ENCODE peak calls at places on chromosomes 6 and 20, in seven cellular contexts. One of them, this sample, is unnamed.
A peak's percentile ranks its signal among the peaks of the same experiment; 100 is the strongest.

GRCh38 chr20:34074101-34074760 is 37.8 kb downstream of the EIF2S2 start:
- DNase-seq in GM12891: no peak
- DNase-seq in K562: no peak
- DNase-seq in HepG2: no peak
- DNase-seq in SK-N-SH: no peak
- DNase-seq in H1: no peak
- DNase-seq in GM12878: no peak
- DNase-seq in this sample: no peak

GRCh38 chr6:28436404-28436803 is 6.9 kb downstream of the ZSCAN23 start:
- DNase-seq in GM12891: no peak
- DNase-seq in K562: no peak
- DNase-seq in HepG2: no peak
- DNase-seq in SK-N-SH: no peak
- DNase-seq in H1: no peak
- DNase-seq in GM12878: no peak
- DNase-seq in this sample: no peak

GRCh38 chr6:35787266-35788218 is 6.7 kb downstream of the CLPSL1 start:
- DNase-seq in GM12891: no peak
- DNase-seq in K562: peak; percentile 18
- DNase-seq in HepG2: peak; percentile 36
- DNase-seq in SK-N-SH: no peak
- DNase-seq in H1: no peak
- DNase-seq in GM12878: no peak
- DNase-seq in this sample: no peak

GRCh38 chr6:106097368-106098231 is 11.5 kb downstream of the PRDM1 start:
- DNase-seq in GM12891: no peak
- DNase-seq in K562: peak; percentile 20
- DNase-seq in HepG2: no peak
- DNase-seq in SK-N-SH: no peak
- DNase-seq in H1: no peak
- DNase-seq in GM12878: peak; percentile 78
- DNase-seq in this sample: no peak

GRCh38 chr6:111256646-111257045 is 169.3 kb downstream of the SLC16A10 start:
- DNase-seq in GM12891: no peak
- DNase-seq in K562: no peak
- DNase-seq in HepG2: peak; percentile 42
- DNase-seq in SK-N-SH: no peak
- DNase-seq in H1: no peak
- DNase-seq in GM12878: no peak
- DNase-seq in this sample: no peak

GRCh38 chr20:45402946-45403345 is 5.1 kb upstream of the DBNDD2 start:
- DNase-seq in GM12891: no peak
- DNase-seq in K562: no peak
- DNase-seq in HepG2: no peak
- DNase-seq in SK-N-SH: no peak
- DNase-seq in H1: no peak
- DNase-seq in GM12878: no peak
- DNase-seq in this sample: no peak

GRCh38 chr6:143164565-143165105 is 103.9 kb downstream of the AIG1 start:
- DNase-seq in GM12891: no peak
- DNase-seq in K562: no peak
- DNase-seq in HepG2: no peak
- DNase-seq in SK-N-SH: no peak
- DNase-seq in H1: no peak
- DNase-seq in GM12878: no peak
- DNase-seq in this sample: no peak

GRCh38 chr20:45345104-45345936 is 2.9 kb downstream of the SDC4 start:
- DNase-seq in GM12891: no peak
- DNase-seq in K562: no peak
- DNase-seq in HepG2: no peak
- DNase-seq in SK-N-SH: no peak
- DNase-seq in H1: no peak
- DNase-seq in GM12878: no peak
- DNase-seq in this sample: no peak

GRCh38 chr6:106369739-106370138 is 9.2 kb downstream of the CRYBG1 start:
- DNase-seq in GM12891: no peak
- DNase-seq in K562: no peak
- DNase-seq in HepG2: no peak
- DNase-seq in SK-N-SH: no peak
- DNase-seq in H1: no peak
- DNase-seq in GM12878: no peak
- DNase-seq in this sample: no peak

GRCh38 chr6:22053385-22053997 is 243.3 kb downstream of the PRL start:
- DNase-seq in GM12891: no peak
- DNase-seq in K562: no peak
- DNase-seq in HepG2: no peak
- DNase-seq in SK-N-SH: no peak
- DNase-seq in H1: no peak
- DNase-seq in GM12878: no peak
- DNase-seq in this sample: no peak

GRCh38 chr6:161828355-161828754 is 554.5 kb upstream of the AGPAT4 start:
- DNase-seq in GM12891: no peak
- DNase-seq in K562: no peak
- DNase-seq in HepG2: no peak
- DNase-seq in SK-N-SH: no peak
- DNase-seq in H1: no peak
- DNase-seq in GM12878: no peak
- DNase-seq in this sample: no peak

GRCh38 chr20:39939241-39939865 is 749.7 kb downstream of the MAFB start:
- DNase-seq in GM12891: no peak
- DNase-seq in K562: no peak
- DNase-seq in HepG2: no peak
- DNase-seq in SK-N-SH: no peak
- DNase-seq in H1: no peak
- DNase-seq in GM12878: no peak
- DNase-seq in this sample: no peak

GRCh38 chr6:167933847-167934246 is 63.6 kb upstream of the KIF25 start:
- DNase-seq in GM12891: no peak
- DNase-seq in K562: no peak
- DNase-seq in HepG2: no peak
- DNase-seq in SK-N-SH: no peak
- DNase-seq in H1: no peak
- DNase-seq in GM12878: no peak
- DNase-seq in this sample: no peak

GRCh38 chr6:126923807-126924206 is 194.7 kb upstream of the RSPO3 start:
- DNase-seq in GM12891: no peak
- DNase-seq in K562: no peak
- DNase-seq in HepG2: no peak
- DNase-seq in SK-N-SH: no peak
- DNase-seq in H1: no peak
- DNase-seq in GM12878: no peak
- DNase-seq in this sample: no peak

GRCh38 chr6:42294759-42295158 is 77.1 kb upstream of the MRPS10 start:
- DNase-seq in GM12891: no peak
- DNase-seq in K562: no peak
- DNase-seq in HepG2: peak; percentile 34
- DNase-seq in SK-N-SH: no peak
- DNase-seq in H1: no peak
- DNase-seq in GM12878: no peak
- DNase-seq in this sample: no peak

GRCh38 chr20:63686492-63687321 is 9.7 kb upstream of the TNFRSF6B start:
- DNase-seq in GM12891: no peak
- DNase-seq in K562: no peak
- DNase-seq in HepG2: no peak
- DNase-seq in SK-N-SH: no peak
- DNase-seq in H1: no peak
- DNase-seq in GM12878: no peak
- DNase-seq in this sample: no peak

GRCh38 chr6:170344631-170345576 is 38.3 kb downstream of the FAM120B start:
- DNase-seq in GM12891: no peak
- DNase-seq in K562: no peak
- DNase-seq in HepG2: peak; percentile 55
- DNase-seq in SK-N-SH: no peak
- DNase-seq in H1: no peak
- DNase-seq in GM12878: peak; percentile 20
- DNase-seq in this sample: no peak

GRCh38 chr6:36973647-36974046 is 12.3 kb downstream of the MTCH1 start:
- DNase-seq in GM12891: no peak
- DNase-seq in K562: no peak
- DNase-seq in HepG2: no peak
- DNase-seq in SK-N-SH: no peak
- DNase-seq in H1: no peak
- DNase-seq in GM12878: no peak
- DNase-seq in this sample: no peak

GRCh38 chr20:53579581-53580375 is 13.9 kb downstream of the ZNF217 start:
- DNase-seq in GM12891: no peak
- DNase-seq in K562: no peak
- DNase-seq in HepG2: peak; percentile 99
- DNase-seq in SK-N-SH: no peak
- DNase-seq in H1: no peak
- DNase-seq in GM12878: no peak
- DNase-seq in this sample: no peak

GRCh38 chr20:63500151-63500901 is 1.4 kb upstream of the EEF1A2 start:
- DNase-seq in GM12891: no peak
- DNase-seq in K562: no peak
- DNase-seq in HepG2: no peak
- DNase-seq in SK-N-SH: no peak
- DNase-seq in H1: peak; percentile 47
- DNase-seq in GM12878: no peak
- DNase-seq in this sample: no peak

GRCh38 chr6:5968817-5969726 is 37.7 kb downstream of the NRN1 start:
- DNase-seq in GM12891: no peak
- DNase-seq in K562: no peak
- DNase-seq in HepG2: no peak
- DNase-seq in SK-N-SH: no peak
- DNase-seq in H1: no peak
- DNase-seq in GM12878: no peak
- DNase-seq in this sample: no peak

GRCh38 chr20:57350086-57350710 is 857 bp upstream of the RAE1 start:
- DNase-seq in GM12891: no peak
- DNase-seq in K562: no peak
- DNase-seq in HepG2: no peak
- DNase-seq in SK-N-SH: no peak
- DNase-seq in H1: no peak
- DNase-seq in GM12878: no peak
- DNase-seq in this sample: no peak

GRCh38 chr20:13458860-13459451 is 179.8 kb downstream of the TASP1 start:
- DNase-seq in GM12891: peak; percentile 1
- DNase-seq in K562: peak; percentile 39
- DNase-seq in HepG2: peak; percentile 61
- DNase-seq in SK-N-SH: peak; percentile 33
- DNase-seq in H1: no peak
- DNase-seq in GM12878: no peak
- DNase-seq in this sample: peak; percentile 13

GRCh38 chr6:158506577-158506976 is 53.3 kb upstream of the TMEM181 start:
- DNase-seq in GM12891: no peak
- DNase-seq in K562: peak; percentile 56
- DNase-seq in HepG2: peak; percentile 45
- DNase-seq in SK-N-SH: peak; percentile 69
- DNase-seq in H1: peak; percentile 74
- DNase-seq in GM12878: no peak
- DNase-seq in this sample: no peak
- TF ChIP-seq TAF1 in GM12891: no peak
- TF ChIP-seq TAF1 in K562: no peak
- TF ChIP-seq TAF1 in HepG2: no peak
- TF ChIP-seq TAF1 in SK-N-SH: no peak
- TF ChIP-seq TAF1 in H1: no peak
- TF ChIP-seq TAF1 in GM12878: no peak
- TF ChIP-seq TAF1 in this sample: no peak

DNA sequence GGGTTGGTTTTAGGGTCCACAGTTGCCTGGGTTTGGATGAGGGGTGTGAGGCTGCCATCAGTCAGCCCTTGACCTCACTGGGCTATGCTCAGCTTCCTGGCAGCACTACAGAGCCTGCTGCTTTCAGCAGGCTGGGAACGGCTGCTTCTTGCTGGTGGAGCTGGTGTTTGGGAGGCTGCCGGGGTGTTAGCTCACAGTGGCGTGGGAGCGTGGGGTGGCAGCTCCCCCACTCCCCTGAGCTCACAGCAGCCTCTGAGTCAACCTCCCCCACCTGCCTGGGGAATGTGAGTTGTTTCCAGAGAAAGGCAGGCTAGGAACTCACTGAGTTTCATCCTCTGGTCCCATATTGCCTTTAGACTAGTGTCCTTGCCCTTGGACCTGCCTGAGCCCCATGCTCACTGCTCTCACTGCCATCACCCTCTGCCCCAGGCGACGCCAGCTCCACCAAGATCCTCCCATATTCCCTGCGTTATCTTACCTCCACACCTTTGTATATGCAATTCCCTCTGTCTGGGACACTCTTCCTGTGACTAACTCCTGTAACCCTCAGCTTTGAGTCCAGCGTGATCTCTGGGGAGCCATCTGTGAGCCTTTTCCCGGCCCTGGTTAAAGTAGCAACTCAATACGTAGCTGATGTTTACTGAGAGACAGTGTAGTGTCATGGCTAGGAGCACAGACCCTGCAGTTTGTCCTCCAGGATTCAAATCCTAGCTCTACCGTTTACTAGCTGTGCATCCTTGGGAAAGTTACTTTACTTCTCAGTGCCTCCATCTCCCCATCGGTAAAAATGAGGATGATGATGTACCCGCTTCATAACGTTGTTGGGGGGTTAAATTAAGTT is 34.8 kb downstream of the PPP1R16B start:
- DNase-seq in GM12891: no peak
- DNase-seq in K562: peak; percentile 26
- DNase-seq in HepG2: no peak
- DNase-seq in SK-N-SH: no peak
- DNase-seq in H1: no peak
- DNase-seq in GM12878: no peak
- DNase-seq in this sample: no peak
- TF ChIP-seq TAF1 in GM12891: no peak
- TF ChIP-seq TAF1 in K562: no peak
- TF ChIP-seq TAF1 in HepG2: no peak
- TF ChIP-seq TAF1 in SK-N-SH: no peak
- TF ChIP-seq TAF1 in H1: no peak
- TF ChIP-seq TAF1 in GM12878: no peak
- TF ChIP-seq TAF1 in this sample: no peak

GRCh38 chr6:76942203-76942971 is 520.9 kb downstream of the HTR1B start:
- DNase-seq in GM12891: no peak
- DNase-seq in K562: no peak
- DNase-seq in HepG2: no peak
- DNase-seq in SK-N-SH: no peak
- DNase-seq in H1: no peak
- DNase-seq in GM12878: no peak
- DNase-seq in this sample: no peak

DNA sequence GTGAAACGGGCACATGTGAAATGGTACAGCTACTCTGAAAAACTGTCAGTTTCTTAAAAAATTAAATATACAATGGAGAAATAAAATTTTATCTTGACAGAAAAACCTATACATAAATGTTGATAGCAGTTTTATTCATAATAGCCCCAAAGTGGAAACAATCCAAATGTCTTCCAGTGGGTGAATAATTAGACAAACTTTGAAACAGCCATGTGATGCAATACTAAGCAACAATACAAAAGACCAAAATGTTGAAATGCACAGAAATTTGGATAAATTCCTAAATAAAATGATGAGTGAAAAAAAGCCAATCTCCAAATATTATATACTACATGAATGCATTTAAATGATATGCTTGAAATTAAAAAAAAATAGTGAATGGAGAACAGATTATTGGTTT is 523.1 kb downstream of the HTR1B start:
- DNase-seq in GM12891: no peak
- DNase-seq in K562: no peak
- DNase-seq in HepG2: no peak
- DNase-seq in SK-N-SH: no peak
- DNase-seq in H1: no peak
- DNase-seq in GM12878: no peak
- DNase-seq in this sample: no peak
- TF ChIP-seq TAF1 in GM12891: no peak
- TF ChIP-seq TAF1 in K562: no peak
- TF ChIP-seq TAF1 in HepG2: no peak
- TF ChIP-seq TAF1 in SK-N-SH: no peak
- TF ChIP-seq TAF1 in H1: no peak
- TF ChIP-seq TAF1 in GM12878: no peak
- TF ChIP-seq TAF1 in this sample: no peak

GRCh38 chr6:33236852-33237251 is 28.6 kb downstream of the RING1 start:
- DNase-seq in GM12891: no peak
- DNase-seq in K562: no peak
- DNase-seq in HepG2: no peak
- DNase-seq in SK-N-SH: no peak
- DNase-seq in H1: no peak
- DNase-seq in GM12878: no peak
- DNase-seq in this sample: no peak
- TF ChIP-seq TAF1 in GM12891: no peak
- TF ChIP-seq TAF1 in K562: no peak
- TF ChIP-seq TAF1 in HepG2: no peak
- TF ChIP-seq TAF1 in SK-N-SH: no peak
- TF ChIP-seq TAF1 in H1: no peak
- TF ChIP-seq TAF1 in GM12878: no peak
- TF ChIP-seq TAF1 in this sample: no peak

This sample was measured in GM12892.